ENCODE peak calls at places on chromosomes 5 and 9, in ten cellular contexts. One of them, this sample, is unnamed.

GRCh38 chr5:80255752-80256479 is at the start of gene SERINC5:
- DNase-seq in stimulated activated CD8-positive, alpha-beta memory T cell treated with anti-CD3 and anti-CD28 coated beads, Interleukin-4, amount 100 ng/mL, for 48 hours: peak; percentile 88
- DNase-seq in T-helper 2 cell: peak; percentile 82
- DNase-seq in kidney: peak; percentile 96
- DNase-seq in stimulated activated naive CD8-positive, alpha-beta T cell treated with anti-CD3 and anti-CD28 coated beads, Interleukin-15, amount 100 ng/mL, for 72 hours: peak; percentile 87
- DNase-seq in esophagus squamous epithelium: peak; percentile 38
- DNase-seq in M059J: peak; percentile 65
- DNase-seq in RWPE1: peak; percentile 89
- DNase-seq in cardiac septum: peak; percentile 95
- DNase-seq in mucosa of gallbladder: peak; percentile 86
- DNase-seq in this sample: peak; percentile 95

GRCh38 chr9:92666912-92667532 is 2.9 kb downstream of the IPPK start:
- DNase-seq in stimulated activated CD8-positive, alpha-beta memory T cell treated with anti-CD3 and anti-CD28 coated beads, Interleukin-4, amount 100 ng/mL, for 48 hours: no peak
- DNase-seq in cardiac septum: no peak
- DNase-seq in kidney: no peak
- DNase-seq in T-helper 2 cell: no peak
- DNase-seq in mucosa of gallbladder: no peak
- DNase-seq in stimulated activated naive CD8-positive, alpha-beta T cell treated with anti-CD3 and anti-CD28 coated beads, Interleukin-15, amount 100 ng/mL, for 72 hours: no peak
- DNase-seq in RWPE1: no peak
- DNase-seq in esophagus squamous epithelium: no peak
- DNase-seq in M059J: no peak
- DNase-seq in this sample: peak; percentile 42

GRCh38 chr9:88874391-88874790 is 116.9 kb upstream of the S1PR3 start:
- DNase-seq in stimulated activated CD8-positive, alpha-beta memory T cell treated with anti-CD3 and anti-CD28 coated beads, Interleukin-4, amount 100 ng/mL, for 48 hours: no peak
- DNase-seq in stimulated activated naive CD8-positive, alpha-beta T cell treated with anti-CD3 and anti-CD28 coated beads, Interleukin-15, amount 100 ng/mL, for 72 hours: no peak
- DNase-seq in mucosa of gallbladder: no peak
- DNase-seq in esophagus squamous epithelium: no peak
- DNase-seq in cardiac septum: no peak
- DNase-seq in kidney: no peak
- DNase-seq in M059J: peak; percentile 26
- DNase-seq in T-helper 2 cell: no peak
- DNase-seq in RWPE1: no peak
- DNase-seq in this sample: no peak

GRCh38 chr9:127611796-127612790 is at the start of gene STXBP1:
- DNase-seq in esophagus squamous epithelium: no peak
- DNase-seq in stimulated activated CD8-positive, alpha-beta memory T cell treated with anti-CD3 and anti-CD28 coated beads, Interleukin-4, amount 100 ng/mL, for 48 hours: peak; percentile 90
- DNase-seq in RWPE1: peak; percentile 98
- DNase-seq in cardiac septum: peak; percentile 93
- DNase-seq in stimulated activated naive CD8-positive, alpha-beta T cell treated with anti-CD3 and anti-CD28 coated beads, Interleukin-15, amount 100 ng/mL, for 72 hours: peak; percentile 90
- DNase-seq in kidney: peak; percentile 95
- DNase-seq in M059J: peak; percentile 77
- DNase-seq in mucosa of gallbladder: peak; percentile 90
- DNase-seq in T-helper 2 cell: peak; percentile 81
- DNase-seq in this sample: peak; percentile 95

GRCh38 chr5:107232793-107233192 is 437.9 kb downstream of the EFNA5 start:
- DNase-seq in T-helper 2 cell: no peak
- DNase-seq in cardiac septum: no peak
- DNase-seq in mucosa of gallbladder: no peak
- DNase-seq in stimulated activated naive CD8-positive, alpha-beta T cell treated with anti-CD3 and anti-CD28 coated beads, Interleukin-15, amount 100 ng/mL, for 72 hours: no peak
- DNase-seq in stimulated activated CD8-positive, alpha-beta memory T cell treated with anti-CD3 and anti-CD28 coated beads, Interleukin-4, amount 100 ng/mL, for 48 hours: no peak
- DNase-seq in M059J: no peak
- DNase-seq in kidney: no peak
- DNase-seq in esophagus squamous epithelium: no peak
- DNase-seq in RWPE1: no peak
- DNase-seq in this sample: no peak

GRCh38 chr5:1187234-1187949 is 14.0 kb upstream of the SLC6A19 start:
- DNase-seq in cardiac septum: no peak
- DNase-seq in stimulated activated naive CD8-positive, alpha-beta T cell treated with anti-CD3 and anti-CD28 coated beads, Interleukin-15, amount 100 ng/mL, for 72 hours: no peak
- DNase-seq in mucosa of gallbladder: no peak
- DNase-seq in stimulated activated CD8-positive, alpha-beta memory T cell treated with anti-CD3 and anti-CD28 coated beads, Interleukin-4, amount 100 ng/mL, for 48 hours: no peak
- DNase-seq in RWPE1: no peak
- DNase-seq in T-helper 2 cell: no peak
- DNase-seq in kidney: peak; percentile 50
- DNase-seq in M059J: no peak
- DNase-seq in esophagus squamous epithelium: no peak
- DNase-seq in this sample: no peak

GRCh38 chr5:71883745-71884103 is 164.6 kb downstream of the CARTPT start:
- DNase-seq in cardiac septum: no peak
- DNase-seq in M059J: no peak
- DNase-seq in stimulated activated naive CD8-positive, alpha-beta T cell treated with anti-CD3 and anti-CD28 coated beads, Interleukin-15, amount 100 ng/mL, for 72 hours: no peak
- DNase-seq in T-helper 2 cell: no peak
- DNase-seq in esophagus squamous epithelium: no peak
- DNase-seq in kidney: no peak
- DNase-seq in RWPE1: no peak
- DNase-seq in mucosa of gallbladder: no peak
- DNase-seq in stimulated activated CD8-positive, alpha-beta memory T cell treated with anti-CD3 and anti-CD28 coated beads, Interleukin-4, amount 100 ng/mL, for 48 hours: no peak
- DNase-seq in this sample: no peak

GRCh38 chr5:125411163-125412050 is 665.0 kb upstream of the ZNF608 start:
- DNase-seq in M059J: peak; percentile 63
- DNase-seq in RWPE1: peak; percentile 50
- DNase-seq in stimulated activated naive CD8-positive, alpha-beta T cell treated with anti-CD3 and anti-CD28 coated beads, Interleukin-15, amount 100 ng/mL, for 72 hours: no peak
- DNase-seq in stimulated activated CD8-positive, alpha-beta memory T cell treated with anti-CD3 and anti-CD28 coated beads, Interleukin-4, amount 100 ng/mL, for 48 hours: no peak
- DNase-seq in cardiac septum: no peak
- DNase-seq in esophagus squamous epithelium: no peak
- DNase-seq in mucosa of gallbladder: peak; percentile 15
- DNase-seq in T-helper 2 cell: no peak
- DNase-seq in kidney: no peak
- DNase-seq in this sample: no peak

GRCh38 chr5:57267796-57268195 is 93.9 kb downstream of the GPBP1 start:
- DNase-seq in stimulated activated CD8-positive, alpha-beta memory T cell treated with anti-CD3 and anti-CD28 coated beads, Interleukin-4, amount 100 ng/mL, for 48 hours: no peak
- DNase-seq in mucosa of gallbladder: no peak
- DNase-seq in T-helper 2 cell: no peak
- DNase-seq in cardiac septum: no peak
- DNase-seq in RWPE1: no peak
- DNase-seq in kidney: no peak
- DNase-seq in esophagus squamous epithelium: no peak
- DNase-seq in stimulated activated naive CD8-positive, alpha-beta T cell treated with anti-CD3 and anti-CD28 coated beads, Interleukin-15, amount 100 ng/mL, for 72 hours: no peak
- DNase-seq in M059J: no peak
- DNase-seq in this sample: no peak

GRCh38 chr5:2640717-2641116 is 110.8 kb downstream of the IRX2 start:
- DNase-seq in mucosa of gallbladder: no peak
- DNase-seq in stimulated activated naive CD8-positive, alpha-beta T cell treated with anti-CD3 and anti-CD28 coated beads, Interleukin-15, amount 100 ng/mL, for 72 hours: no peak
- DNase-seq in kidney: no peak
- DNase-seq in cardiac septum: no peak
- DNase-seq in T-helper 2 cell: no peak
- DNase-seq in esophagus squamous epithelium: no peak
- DNase-seq in RWPE1: no peak
- DNase-seq in stimulated activated CD8-positive, alpha-beta memory T cell treated with anti-CD3 and anti-CD28 coated beads, Interleukin-4, amount 100 ng/mL, for 48 hours: no peak
- DNase-seq in M059J: no peak
- DNase-seq in this sample: no peak

GRCh38 chr9:133822439-133823065 is 84.4 kb upstream of the SARDH start:
- DNase-seq in cardiac septum: no peak
- DNase-seq in M059J: no peak
- DNase-seq in RWPE1: no peak
- DNase-seq in stimulated activated naive CD8-positive, alpha-beta T cell treated with anti-CD3 and anti-CD28 coated beads, Interleukin-15, amount 100 ng/mL, for 72 hours: no peak
- DNase-seq in mucosa of gallbladder: no peak
- DNase-seq in T-helper 2 cell: no peak
- DNase-seq in kidney: no peak
- DNase-seq in stimulated activated CD8-positive, alpha-beta memory T cell treated with anti-CD3 and anti-CD28 coated beads, Interleukin-4, amount 100 ng/mL, for 48 hours: no peak
- DNase-seq in esophagus squamous epithelium: no peak
- DNase-seq in this sample: no peak

GRCh38 chr9:35664531-35665470 is at the start of gene ARHGEF39:
- DNase-seq in stimulated activated naive CD8-positive, alpha-beta T cell treated with anti-CD3 and anti-CD28 coated beads, Interleukin-15, amount 100 ng/mL, for 72 hours: peak; percentile 66
- DNase-seq in kidney: peak; percentile 92
- DNase-seq in cardiac septum: peak; percentile 90
- DNase-seq in T-helper 2 cell: peak; percentile 57
- DNase-seq in stimulated activated CD8-positive, alpha-beta memory T cell treated with anti-CD3 and anti-CD28 coated beads, Interleukin-4, amount 100 ng/mL, for 48 hours: peak; percentile 87
- DNase-seq in esophagus squamous epithelium: no peak
- DNase-seq in RWPE1: peak; percentile 93
- DNase-seq in M059J: peak; percentile 86
- DNase-seq in mucosa of gallbladder: peak; percentile 82
- DNase-seq in this sample: peak; percentile 91

GRCh38 chr9:5499889-5500398 is 10.4 kb upstream of the PDCD1LG2 start:
- DNase-seq in M059J: peak; percentile 73
- DNase-seq in RWPE1: no peak
- DNase-seq in stimulated activated naive CD8-positive, alpha-beta T cell treated with anti-CD3 and anti-CD28 coated beads, Interleukin-15, amount 100 ng/mL, for 72 hours: no peak
- DNase-seq in T-helper 2 cell: no peak
- DNase-seq in stimulated activated CD8-positive, alpha-beta memory T cell treated with anti-CD3 and anti-CD28 coated beads, Interleukin-4, amount 100 ng/mL, for 48 hours: no peak
- DNase-seq in esophagus squamous epithelium: no peak
- DNase-seq in cardiac septum: no peak
- DNase-seq in kidney: no peak
- DNase-seq in mucosa of gallbladder: peak; percentile 32
- DNase-seq in this sample: no peak

GRCh38 chr9:89010056-89010455 is 18.8 kb downstream of the S1PR3 start:
- DNase-seq in M059J: no peak
- DNase-seq in cardiac septum: no peak
- DNase-seq in T-helper 2 cell: no peak
- DNase-seq in kidney: no peak
- DNase-seq in RWPE1: no peak
- DNase-seq in stimulated activated naive CD8-positive, alpha-beta T cell treated with anti-CD3 and anti-CD28 coated beads, Interleukin-15, amount 100 ng/mL, for 72 hours: no peak
- DNase-seq in mucosa of gallbladder: peak; percentile 0
- DNase-seq in stimulated activated CD8-positive, alpha-beta memory T cell treated with anti-CD3 and anti-CD28 coated beads, Interleukin-4, amount 100 ng/mL, for 48 hours: no peak
- DNase-seq in esophagus squamous epithelium: no peak
- DNase-seq in this sample: no peak

GRCh38 chr5:61603211-61603908 is 271.3 kb downstream of the ZSWIM6 start:
- DNase-seq in esophagus squamous epithelium: no peak
- DNase-seq in kidney: peak; percentile 52
- DNase-seq in RWPE1: no peak
- DNase-seq in stimulated activated CD8-positive, alpha-beta memory T cell treated with anti-CD3 and anti-CD28 coated beads, Interleukin-4, amount 100 ng/mL, for 48 hours: no peak
- DNase-seq in mucosa of gallbladder: peak; percentile 39
- DNase-seq in T-helper 2 cell: no peak
- DNase-seq in cardiac septum: no peak
- DNase-seq in stimulated activated naive CD8-positive, alpha-beta T cell treated with anti-CD3 and anti-CD28 coated beads, Interleukin-15, amount 100 ng/mL, for 72 hours: no peak
- DNase-seq in M059J: peak; percentile 24
- DNase-seq in this sample: no peak

GRCh38 chr9:37271679-37272078 is 150.8 kb upstream of the GRHPR start:
- DNase-seq in T-helper 2 cell: no peak
- DNase-seq in mucosa of gallbladder: no peak
- DNase-seq in esophagus squamous epithelium: no peak
- DNase-seq in stimulated activated CD8-positive, alpha-beta memory T cell treated with anti-CD3 and anti-CD28 coated beads, Interleukin-4, amount 100 ng/mL, for 48 hours: no peak
- DNase-seq in cardiac septum: no peak
- DNase-seq in stimulated activated naive CD8-positive, alpha-beta T cell treated with anti-CD3 and anti-CD28 coated beads, Interleukin-15, amount 100 ng/mL, for 72 hours: no peak
- DNase-seq in kidney: no peak
- DNase-seq in M059J: peak; percentile 33
- DNase-seq in RWPE1: no peak
- DNase-seq in this sample: no peak

GRCh38 chr5:151523335-151523734 is 67.8 kb downstream of the FAT2 start:
- DNase-seq in RWPE1: peak; percentile 73
- DNase-seq in M059J: peak; percentile 44
- DNase-seq in cardiac septum: no peak
- DNase-seq in stimulated activated naive CD8-positive, alpha-beta T cell treated with anti-CD3 and anti-CD28 coated beads, Interleukin-15, amount 100 ng/mL, for 72 hours: peak; percentile 45
- DNase-seq in kidney: no peak
- DNase-seq in mucosa of gallbladder: no peak
- DNase-seq in esophagus squamous epithelium: no peak
- DNase-seq in T-helper 2 cell: no peak
- DNase-seq in stimulated activated CD8-positive, alpha-beta memory T cell treated with anti-CD3 and anti-CD28 coated beads, Interleukin-4, amount 100 ng/mL, for 48 hours: peak; percentile 55
- DNase-seq in this sample: no peak

GRCh38 chr5:83467315-83468044 is 4.1 kb upstream of the VCAN start:
- DNase-seq in M059J: peak; percentile 16
- DNase-seq in RWPE1: no peak
- DNase-seq in esophagus squamous epithelium: no peak
- DNase-seq in cardiac septum: no peak
- DNase-seq in T-helper 2 cell: no peak
- DNase-seq in stimulated activated CD8-positive, alpha-beta memory T cell treated with anti-CD3 and anti-CD28 coated beads, Interleukin-4, amount 100 ng/mL, for 48 hours: no peak
- DNase-seq in mucosa of gallbladder: no peak
- DNase-seq in kidney: peak; percentile 43
- DNase-seq in stimulated activated naive CD8-positive, alpha-beta T cell treated with anti-CD3 and anti-CD28 coated beads, Interleukin-15, amount 100 ng/mL, for 72 hours: no peak
- DNase-seq in this sample: no peak

GRCh38 chr5:50595199-50595598 is 71.2 kb upstream of the PARP8 start:
- DNase-seq in cardiac septum: no peak
- DNase-seq in T-helper 2 cell: no peak
- DNase-seq in kidney: no peak
- DNase-seq in stimulated activated CD8-positive, alpha-beta memory T cell treated with anti-CD3 and anti-CD28 coated beads, Interleukin-4, amount 100 ng/mL, for 48 hours: no peak
- DNase-seq in esophagus squamous epithelium: no peak
- DNase-seq in stimulated activated naive CD8-positive, alpha-beta T cell treated with anti-CD3 and anti-CD28 coated beads, Interleukin-15, amount 100 ng/mL, for 72 hours: no peak
- DNase-seq in RWPE1: peak; percentile 20
- DNase-seq in mucosa of gallbladder: no peak
- DNase-seq in M059J: peak; percentile 85
- DNase-seq in this sample: no peak

GRCh38 chr5:73940747-73941146 is 314.8 kb downstream of the ARHGEF28 start:
- DNase-seq in stimulated activated naive CD8-positive, alpha-beta T cell treated with anti-CD3 and anti-CD28 coated beads, Interleukin-15, amount 100 ng/mL, for 72 hours: no peak
- DNase-seq in esophagus squamous epithelium: no peak
- DNase-seq in stimulated activated CD8-positive, alpha-beta memory T cell treated with anti-CD3 and anti-CD28 coated beads, Interleukin-4, amount 100 ng/mL, for 48 hours: no peak
- DNase-seq in T-helper 2 cell: no peak
- DNase-seq in kidney: no peak
- DNase-seq in cardiac septum: no peak
- DNase-seq in RWPE1: no peak
- DNase-seq in M059J: no peak
- DNase-seq in mucosa of gallbladder: no peak
- DNase-seq in this sample: no peak

GRCh38 chr9:26112724-26113123 is 434.5 kb upstream of the TUSC1 start:
- DNase-seq in RWPE1: no peak
- DNase-seq in mucosa of gallbladder: no peak
- DNase-seq in T-helper 2 cell: no peak
- DNase-seq in cardiac septum: no peak
- DNase-seq in esophagus squamous epithelium: no peak
- DNase-seq in M059J: peak; percentile 53
- DNase-seq in stimulated activated naive CD8-positive, alpha-beta T cell treated with anti-CD3 and anti-CD28 coated beads, Interleukin-15, amount 100 ng/mL, for 72 hours: no peak
- DNase-seq in stimulated activated CD8-positive, alpha-beta memory T cell treated with anti-CD3 and anti-CD28 coated beads, Interleukin-4, amount 100 ng/mL, for 48 hours: no peak
- DNase-seq in kidney: no peak
- DNase-seq in this sample: no peak

GRCh38 chr9:119005162-119005561 is 364.1 kb downstream of the BRINP1 start:
- DNase-seq in stimulated activated naive CD8-positive, alpha-beta T cell treated with anti-CD3 and anti-CD28 coated beads, Interleukin-15, amount 100 ng/mL, for 72 hours: no peak
- DNase-seq in M059J: peak; percentile 53
- DNase-seq in mucosa of gallbladder: no peak
- DNase-seq in cardiac septum: no peak
- DNase-seq in T-helper 2 cell: no peak
- DNase-seq in RWPE1: no peak
- DNase-seq in stimulated activated CD8-positive, alpha-beta memory T cell treated with anti-CD3 and anti-CD28 coated beads, Interleukin-4, amount 100 ng/mL, for 48 hours: no peak
- DNase-seq in kidney: no peak
- DNase-seq in esophagus squamous epithelium: no peak
- DNase-seq in this sample: no peak

GRCh38 chr5:146662229-146662628 is 146.2 kb upstream of the GPR151 start:
- DNase-seq in mucosa of gallbladder: no peak
- DNase-seq in stimulated activated CD8-positive, alpha-beta memory T cell treated with anti-CD3 and anti-CD28 coated beads, Interleukin-4, amount 100 ng/mL, for 48 hours: peak; percentile 27
- DNase-seq in stimulated activated naive CD8-positive, alpha-beta T cell treated with anti-CD3 and anti-CD28 coated beads, Interleukin-15, amount 100 ng/mL, for 72 hours: peak; percentile 27
- DNase-seq in kidney: no peak
- DNase-seq in RWPE1: peak; percentile 26
- DNase-seq in cardiac septum: no peak
- DNase-seq in esophagus squamous epithelium: no peak
- DNase-seq in M059J: peak; percentile 20
- DNase-seq in T-helper 2 cell: no peak
- DNase-seq in this sample: no peak

GRCh38 chr9:97866848-97867247 is 13.8 kb downstream of the FOXE1 start:
- DNase-seq in esophagus squamous epithelium: no peak
- DNase-seq in M059J: no peak
- DNase-seq in cardiac septum: no peak
- DNase-seq in T-helper 2 cell: no peak
- DNase-seq in mucosa of gallbladder: no peak
- DNase-seq in stimulated activated CD8-positive, alpha-beta memory T cell treated with anti-CD3 and anti-CD28 coated beads, Interleukin-4, amount 100 ng/mL, for 48 hours: no peak
- DNase-seq in kidney: no peak
- DNase-seq in stimulated activated naive CD8-positive, alpha-beta T cell treated with anti-CD3 and anti-CD28 coated beads, Interleukin-15, amount 100 ng/mL, for 72 hours: no peak
- DNase-seq in RWPE1: no peak
- DNase-seq in this sample: no peak

GRCh38 chr9:134053401-134053871 is 14.4 kb downstream of the BRD3 start:
- DNase-seq in esophagus squamous epithelium: no peak
- DNase-seq in stimulated activated CD8-positive, alpha-beta memory T cell treated with anti-CD3 and anti-CD28 coated beads, Interleukin-4, amount 100 ng/mL, for 48 hours: no peak
- DNase-seq in mucosa of gallbladder: no peak
- DNase-seq in kidney: peak; percentile 73
- DNase-seq in stimulated activated naive CD8-positive, alpha-beta T cell treated with anti-CD3 and anti-CD28 coated beads, Interleukin-15, amount 100 ng/mL, for 72 hours: no peak
- DNase-seq in cardiac septum: peak; percentile 75
- DNase-seq in RWPE1: no peak
- DNase-seq in T-helper 2 cell: no peak
- DNase-seq in M059J: no peak
- DNase-seq in this sample: no peak

GRCh38 chr9:86674475-86674874 is 272.8 kb downstream of the GAS1 start:
- DNase-seq in esophagus squamous epithelium: no peak
- DNase-seq in stimulated activated CD8-positive, alpha-beta memory T cell treated with anti-CD3 and anti-CD28 coated beads, Interleukin-4, amount 100 ng/mL, for 48 hours: no peak
- DNase-seq in kidney: no peak
- DNase-seq in RWPE1: no peak
- DNase-seq in stimulated activated naive CD8-positive, alpha-beta T cell treated with anti-CD3 and anti-CD28 coated beads, Interleukin-15, amount 100 ng/mL, for 72 hours: no peak
- DNase-seq in M059J: no peak
- DNase-seq in cardiac septum: no peak
- DNase-seq in mucosa of gallbladder: no peak
- DNase-seq in T-helper 2 cell: no peak
- DNase-seq in this sample: no peak

GRCh38 chr5:132962429-132962928 is 955 bp downstream of the AFF4 start:
- DNase-seq in M059J: peak; percentile 63
- DNase-seq in esophagus squamous epithelium: no peak
- DNase-seq in RWPE1: peak; percentile 62
- DNase-seq in stimulated activated CD8-positive, alpha-beta memory T cell treated with anti-CD3 and anti-CD28 coated beads, Interleukin-4, amount 100 ng/mL, for 48 hours: no peak
- DNase-seq in cardiac septum: no peak
- DNase-seq in mucosa of gallbladder: peak; percentile 17
- DNase-seq in T-helper 2 cell: no peak
- DNase-seq in kidney: no peak
- DNase-seq in stimulated activated naive CD8-positive, alpha-beta T cell treated with anti-CD3 and anti-CD28 coated beads, Interleukin-15, amount 100 ng/mL, for 72 hours: peak; percentile 7
- DNase-seq in this sample: no peak

GRCh38 chr9:4829956-4830355 is 37.2 kb downstream of the RCL1 start:
- DNase-seq in M059J: peak; percentile 58
- DNase-seq in stimulated activated CD8-positive, alpha-beta memory T cell treated with anti-CD3 and anti-CD28 coated beads, Interleukin-4, amount 100 ng/mL, for 48 hours: no peak
- DNase-seq in RWPE1: no peak
- DNase-seq in mucosa of gallbladder: no peak
- DNase-seq in kidney: no peak
- DNase-seq in cardiac septum: no peak
- DNase-seq in T-helper 2 cell: no peak
- DNase-seq in esophagus squamous epithelium: no peak
- DNase-seq in stimulated activated naive CD8-positive, alpha-beta T cell treated with anti-CD3 and anti-CD28 coated beads, Interleukin-15, amount 100 ng/mL, for 72 hours: no peak
- DNase-seq in this sample: no peak

This sample was measured in activated effector memory CD4-positive, alpha-beta T cell treated with anti-CD3 and anti-CD28 coated beads, Interleukin-2, amount 50 U/mL, for 16 hours.